ENCODE peak calls at places on chromosomes 2 and 18, in four cellular contexts. M, U, S and D are unnamed samples.

GRCh38 chr2:27085670-27086089 is 892 bp upstream of the KHK start:
- DNase-seq in M (peak; percentile 53), U (peak; percentile 69), S (peak; percentile 85), D (no peak)

GRCh38 chr2:201860541-201861154 is 54.3 kb downstream of the CDK15 start:
- DNase-seq in M (peak; percentile 60), U (peak; percentile 70), S (peak; percentile 71), D (peak; percentile 47)

GRCh38 chr2:234273887-234274584 is 222.8 kb downstream of the ARL4C start:
- DNase-seq in M (peak; percentile 70), U (no peak), S (no peak), D (no peak)

GRCh38 chr2:27042159-27042661 is 9.3 kb upstream of the AGBL5 start:
- DNase-seq in M (no peak), U (peak; percentile 71), S (no peak), D (peak; percentile 82)

GRCh38 chr2:67388680-67389079 is 8.5 kb upstream of the ETAA1 start:
- DNase-seq in M (no peak), U (no peak), S (no peak), D (no peak)

GRCh38 chr2:85786865-85787264 is 33.1 kb downstream of the ATOH8 start:
- DNase-seq in M (no peak), U (no peak), S (no peak), D (no peak)

GRCh38 chr18:59517446-59518171 is 158.5 kb upstream of the LMAN1 start:
- DNase-seq in M (no peak), U (no peak), S (no peak), D (no peak)

GRCh38 chr2:102603904-102604303 is 15.4 kb upstream of the SLC9A2 start:
- DNase-seq in M (no peak), U (no peak), S (no peak), D (no peak)

GRCh38 chr18:80249217-80250093 is 2.1 kb upstream of the PARD6G start:
- DNase-seq in M (peak; percentile 9), U (no peak), S (no peak), D (no peak)